ENCODE peak calls at places on chromosomes 11 and 22, in four cellular contexts. V is Caco-2, S is H9, Q is transverse colon. I is an unnamed sample.

GRCh38 chr22:32204211-32204855 is 540 bp downstream of the RFPL2 start:
- DNase-seq in V (no peak), Q (no peak), S (peak), I (no peak)

GRCh38 chr22:49016909-49017768 is 810.5 kb downstream of the BRD1 start:
- DNase-seq in V (no peak), Q (no peak), S (peak), I (no peak)

GRCh38 chr11:27701262-27702105 is 1.2 kb upstream of the BDNF start:
- DNase-seq in Q (peak), S (no peak), V (no peak), I (no peak)

GRCh38 chr11:82980292-82980691 is 78.8 kb downstream of the DDIAS start:
- DNase-seq in Q (no peak), V (no peak), S (no peak), I (no peak)

GRCh38 chr11:17741487-17741886 is 6.9 kb downstream of the KCNC1 start:
- DNase-seq in Q (no peak), V (peak), S (no peak), I (no peak)

GRCh38 chr22:20490183-20490940 is 5.2 kb downstream of the KLHL22 start:
- DNase-seq in Q (no peak), V (no peak), S (no peak), I (no peak)

GRCh38 chr11:123145220-123145619 is 49.8 kb downstream of the CLMP start:
- DNase-seq in V (no peak), Q (no peak), S (no peak), I (no peak)

GRCh38 chr11:8523396-8523795 is 70.6 kb downstream of the STK33 start:
- DNase-seq in Q (no peak), S (no peak), V (no peak), I (no peak)

GRCh38 chr22:42939451-42939881 is 75.5 kb downstream of the PACSIN2 start:
- DNase-seq in Q (peak), S (no peak), V (no peak), I (no peak)

GRCh38 chr11:123776160-123776559 is 21.8 kb upstream of the OR6X1 start:
- DNase-seq in Q (no peak), V (no peak), S (no peak), I (no peak)

GRCh38 chr11:117412653-117413275 is 85.1 kb downstream of the CEP164 start:
- DNase-seq in S (no peak), Q (no peak), V (peak), I (no peak)

GRCh38 chr11:97140885-97141494 is 751.2 kb downstream of the JRKL start:
- DNase-seq in V (no peak), Q (no peak), S (no peak), I (no peak)

GRCh38 chr11:107384136-107384535 is 73.5 kb downstream of the CWF19L2 start:
- DNase-seq in Q (no peak), V (no peak), S (no peak), I (no peak)

GRCh38 chr22:19900707-19901436 is 40.7 kb upstream of the COMT start:
- DNase-seq in V (no peak), S (no peak), Q (peak), I (no peak)

GRCh38 chr11:707817-708420 is 1.9 kb downstream of the EPS8L2 start:
- DNase-seq in V (peak), S (peak), Q (no peak), I (no peak)

GRCh38 chr11:66981976-66982578 is 7.0 kb downstream of the C11orf86 start:
- DNase-seq in V (no peak), S (no peak), Q (peak), I (peak)

I was measured in prostate gland.